ENCODE peak calls at places on chromosomes 16 and 17, in seven cellular contexts. Q is stimulated activated CD8-positive, alpha-beta memory T cell treated with anti-CD3 and anti-CD28 coated beads, Interleukin-4, amount 100 ng/mL, for 1 hour; W is KG1; J is gastrocnemius medialis; B is RPMI8226; D is GM12864; Z is ascending aorta. A is an unnamed sample.

GRCh38 chr16:54280751-54281150 is 5.8 kb downstream of the IRX3 start:
- DNase-seq in Q (no peak), W (no peak), J (no peak), B (no peak), D (no peak), Z (peak), A (peak)

GRCh38 chr16:25109643-25110042 is 1.9 kb upstream of the LCMT1 start:
- DNase-seq in Q (no peak), W (no peak), J (peak), B (no peak), D (no peak), Z (peak), A (no peak)

GRCh38 chr17:81735181-81736102 is 23.4 kb downstream of the SLC25A10 start:
- DNase-seq in Q (no peak), W (no peak), J (no peak), B (peak), D (no peak), Z (no peak), A (no peak)

GRCh38 chr17:77210331-77210730 is 69.6 kb downstream of the SEC14L1 start:
- DNase-seq in Q (no peak), W (no peak), J (peak), B (no peak), D (no peak), Z (no peak), A (peak)

GRCh38 chr17:75894049-75894742 is 2.6 kb downstream of the TRIM65 start:
- DNase-seq in Q (no peak), W (no peak), J (no peak), B (no peak), D (no peak), Z (no peak), A (no peak)

GRCh38 chr16:78407191-78407590 is 307.7 kb downstream of the WWOX start:
- DNase-seq in Q (no peak), W (no peak), J (no peak), B (no peak), D (no peak), Z (no peak), A (no peak)

GRCh38 chr16:88597856-88598491 is 27.8 kb downstream of the ZC3H18 start:
- DNase-seq in Q (no peak), W (no peak), J (no peak), B (peak), D (no peak), Z (no peak), A (no peak)

GRCh38 chr17:39676198-39676819 is 8.1 kb downstream of the PNMT start:
- DNase-seq in Q (no peak), W (no peak), J (peak), B (no peak), D (peak), Z (peak), A (peak)

GRCh38 chr16:85570735-85571562 is 42.2 kb upstream of the GSE1 start:
- DNase-seq in Q (no peak), W (peak), J (no peak), B (peak), D (peak), Z (no peak), A (peak)

GRCh38 chr16:4142268-4142667 is 26.0 kb upstream of the ADCY9 start:
- DNase-seq in Q (no peak), W (no peak), J (no peak), B (peak), D (peak), Z (no peak), A (no peak)

GRCh38 chr17:1438593-1439083 is 17.4 kb downstream of the CRK start:
- DNase-seq in Q (no peak), W (no peak), J (no peak), B (no peak), D (no peak), Z (no peak), A (no peak)

GRCh38 chr17:6420173-6420641 is 14.7 kb downstream of the AIPL1 start:
- DNase-seq in Q (no peak), W (no peak), J (no peak), B (peak), D (no peak), Z (no peak), A (no peak)

GRCh38 chr17:40303706-40304450 is 5.1 kb upstream of the RARA start:
- DNase-seq in Q (no peak), W (no peak), J (peak), B (no peak), D (no peak), Z (peak), A (no peak)

GRCh38 chr16:72939247-72939646 is 108.7 kb downstream of the ZFHX3 start:
- DNase-seq in Q (no peak), W (no peak), J (peak), B (no peak), D (no peak), Z (peak), A (peak)

GRCh38 chr17:82327289-82327688 is 6.3 kb downstream of the SECTM1 start:
- DNase-seq in Q (no peak), W (no peak), J (no peak), B (no peak), D (no peak), Z (no peak), A (no peak)

GRCh38 chr16:8816967-8817662 is 19.5 kb downstream of the PMM2 start:
- DNase-seq in Q (no peak), W (no peak), J (no peak), B (no peak), D (no peak), Z (no peak), A (no peak)

GRCh38 chr16:23071202-23072083 is 77.8 kb downstream of the USP31 start:
- DNase-seq in Q (no peak), W (no peak), J (peak), B (no peak), D (no peak), Z (no peak), A (no peak)

GRCh38 chr17:62110923-62111484 is 45.9 kb upstream of the MED13 start:
- DNase-seq in Q (no peak), W (no peak), J (no peak), B (no peak), D (no peak), Z (no peak), A (no peak)

GRCh38 chr17:17313350-17313991 is 10.3 kb downstream of the NT5M start:
- DNase-seq in Q (peak), W (no peak), J (no peak), B (peak), D (no peak), Z (no peak), A (peak)

GRCh38 chr17:61587807-61588660 is 3.0 kb downstream of the NACA2 start:
- DNase-seq in Q (no peak), W (no peak), J (no peak), B (no peak), D (no peak), Z (no peak), A (no peak)

GRCh38 chr16:17397499-17397891 is 73.3 kb downstream of the XYLT1 start:
- DNase-seq in Q (no peak), W (no peak), J (no peak), B (peak), D (no peak), Z (no peak), A (no peak)

GRCh38 chr17:266219-266618 is 84.8 kb upstream of the DOC2B start:
- DNase-seq in Q (no peak), W (no peak), J (no peak), B (no peak), D (no peak), Z (peak), A (peak)

GRCh38 chr17:45048795-45049563 is 2.5 kb downstream of the DCAKD start:
- DNase-seq in Q (no peak), W (no peak), J (no peak), B (no peak), D (no peak), Z (no peak), A (no peak)

GRCh38 chr17:50130778-50131317 is 888 bp upstream of the SAMD14 start:
- DNase-seq in Q (no peak), W (no peak), J (no peak), B (no peak), D (no peak), Z (no peak), A (peak)

GRCh38 chr16:72819345-72819744 is 228.6 kb downstream of the ZFHX3 start:
- DNase-seq in Q (no peak), W (no peak), J (no peak), B (no peak), D (no peak), Z (no peak), A (no peak)

GRCh38 chr17:41982026-41982989 is 15.7 kb downstream of the CNP start:
- DNase-seq in Q (no peak), W (no peak), J (no peak), B (no peak), D (no peak), Z (no peak), A (no peak)

A was measured in tibial artery.